ENCODE peak calls at places on chromosomes 7 and 10, in six cellular contexts. C is A549, L is HL-60, K is fibroblast of lung, N is kidney, Z is heart right ventricle. I is an unnamed sample.

GRCh38 chr10:113854757-113855626 is 531 bp downstream of the NHLRC2 start:
- DNase-seq in Z (peak), L (peak), K (peak), C (peak), N (peak), I (peak)

GRCh38 chr7:105654994-105655900 is 74.0 kb upstream of the EFCAB10 start:
- DNase-seq in N (peak), K (peak), Z (peak), L (no peak), C (no peak), I (no peak)

GRCh38 chr7:30548762-30549344 is 44.2 kb upstream of the GGCT start:
- DNase-seq in L (peak), C (peak), N (no peak), K (peak), Z (peak), I (no peak)

GRCh38 chr7:19587291-19587690 is 121.5 kb downstream of the POLR1F start:
- DNase-seq in C (no peak), Z (no peak), K (no peak), N (no peak), L (no peak), I (no peak)

GRCh38 chr7:96786261-96786997 is 76.8 kb upstream of the SEM1 start:
- DNase-seq in N (no peak), L (no peak), K (no peak), Z (peak), C (no peak), I (no peak)

GRCh38 chr10:131676971-131677421 is 223.8 kb upstream of the PPP2R2D start:
- DNase-seq in C (no peak), N (peak), K (no peak), Z (no peak), L (no peak), I (no peak)

GRCh38 chr10:51960494-51960895 is 261.1 kb upstream of the CSTF2T start:
- DNase-seq in K (peak), L (peak), C (peak), N (no peak), Z (peak), I (no peak)

GRCh38 chr10:75062191-75062849 is 49.1 kb upstream of the SAMD8 start:
- DNase-seq in N (no peak), C (no peak), Z (peak), K (peak), L (peak), I (peak)

GRCh38 chr10:19917756-19918478 is 101.7 kb downstream of the PLXDC2 start:
- DNase-seq in L (no peak), Z (no peak), C (no peak), K (no peak), N (no peak), I (no peak)

GRCh38 chr7:2979276-2979675 is 64.4 kb downstream of the CARD11 start:
- DNase-seq in N (peak), L (no peak), Z (no peak), K (no peak), C (no peak), I (no peak)

GRCh38 chr10:112835933-112836564 is 114.0 kb upstream of the TCF7L2 start:
- DNase-seq in C (no peak), L (no peak), N (peak), Z (peak), K (peak), I (no peak)

GRCh38 chr10:6202684-6203330 is at the start of gene PFKFB3:
- DNase-seq in N (peak), Z (peak), L (peak), C (peak), K (peak), I (peak)

GRCh38 chr10:86648706-86649426 is 5.5 kb upstream of the OPN4 start:
- DNase-seq in N (no peak), L (no peak), K (peak), C (peak), Z (peak), I (peak)

GRCh38 chr7:114415054-114415997 is 711 bp downstream of the FOXP2 start:
- DNase-seq in K (peak), Z (no peak), L (no peak), N (no peak), C (no peak), I (no peak)

GRCh38 chr10:23432639-23433038 is 6.2 kb upstream of the OTUD1 start:
- DNase-seq in L (peak), N (no peak), Z (no peak), K (no peak), C (no peak), I (no peak)

GRCh38 chr7:104410742-104411141 is 82.3 kb downstream of the LHFPL3 start:
- DNase-seq in Z (no peak), K (no peak), N (no peak), C (no peak), L (no peak), I (no peak)

GRCh38 chr7:82017334-82017943 is 247.6 kb upstream of the HGF start:
- DNase-seq in Z (no peak), C (peak), N (no peak), K (peak), L (no peak), I (no peak)

GRCh38 chr10:129741280-129741977 is 222.6 kb downstream of the EBF3 start:
- DNase-seq in C (no peak), Z (no peak), N (peak), K (no peak), L (no peak), I (peak)

GRCh38 chr7:158885624-158886023 is 29.3 kb downstream of the DYNC2I1 start:
- DNase-seq in K (peak), Z (no peak), C (peak), N (no peak), L (no peak), I (no peak)

GRCh38 chr7:127151379-127151778 is 101.4 kb downstream of the GRM8 start:
- DNase-seq in C (no peak), Z (no peak), K (no peak), N (no peak), L (no peak), I (no peak)
- H3K27ac ChIP-seq in C (no peak), Z (no peak), K (no peak), N (no peak), L (no peak), I (no peak)

DNA sequence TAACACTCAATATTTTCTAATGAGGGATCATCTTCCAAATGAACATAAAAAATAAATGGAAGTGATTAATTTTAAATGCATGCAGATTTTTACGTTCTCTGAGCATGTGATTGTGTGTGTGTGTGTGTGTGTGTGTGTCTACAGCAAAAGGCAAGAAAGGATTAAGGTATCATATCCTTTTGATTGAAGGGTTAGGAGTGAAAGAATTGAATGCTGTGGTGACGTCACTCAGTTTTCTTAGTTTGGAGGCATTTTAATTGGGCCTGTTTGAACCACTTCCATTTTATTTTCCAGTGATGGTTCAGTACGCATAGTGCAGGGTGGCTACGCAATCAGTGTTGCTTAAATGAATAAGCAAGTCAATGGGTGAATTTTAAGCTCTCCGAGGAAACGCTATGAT is 31.2 kb downstream of the TACC2 start:
- DNase-seq in L (no peak), Z (no peak), N (no peak), K (no peak), C (no peak), I (no peak)
- H3K4me3 ChIP-seq in L (no peak), Z (no peak), N (peak), K (no peak), C (no peak), I (no peak)

GRCh38 chr10:93758911-93759410 is 1.2 kb downstream of the LGI1 start:
- DNase-seq in Z (no peak), N (no peak), K (no peak), L (no peak), C (no peak), I (no peak)

GRCh38 chr10:93758510-93758885 is 762 bp downstream of the LGI1 start:
- DNase-seq in C (no peak), L (no peak), Z (no peak), K (no peak), N (no peak), I (no peak)

GRCh38 chr10:93760490-93760889 is 2.8 kb downstream of the LGI1 start:
- DNase-seq in K (no peak), N (no peak), Z (no peak), L (no peak), C (no peak), I (no peak)

GRCh38 chr10:93766918-93767317 is 9.2 kb downstream of the LGI1 start:
- DNase-seq in N (no peak), C (no peak), K (no peak), L (no peak), Z (no peak), I (no peak)

DNA sequence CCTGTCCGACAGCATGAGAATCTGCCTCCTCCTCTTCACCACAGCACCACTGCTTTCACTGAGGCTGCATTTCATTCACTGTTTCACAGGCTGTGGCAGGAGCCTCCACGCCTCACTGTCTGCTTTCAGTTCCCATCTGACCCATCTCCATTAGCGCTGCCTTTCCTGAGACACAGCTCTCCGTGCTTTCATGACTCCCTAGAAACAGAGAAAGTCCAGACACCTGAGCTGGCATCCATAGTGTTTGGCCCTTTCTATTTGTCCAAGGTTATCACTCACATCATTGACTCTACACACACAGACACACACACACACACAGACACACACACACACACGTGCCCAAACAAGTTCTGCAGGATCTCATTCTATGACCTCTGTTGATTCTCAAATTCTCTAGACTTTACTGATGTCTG is 5.2 kb downstream of the LGI1 start:
- DNase-seq in L (no peak), K (no peak), C (no peak), N (no peak), Z (no peak), I (no peak)
- H3K27ac ChIP-seq in L (no peak), K (no peak), C (no peak), N (no peak), Z (no peak), I (no peak)

DNA sequence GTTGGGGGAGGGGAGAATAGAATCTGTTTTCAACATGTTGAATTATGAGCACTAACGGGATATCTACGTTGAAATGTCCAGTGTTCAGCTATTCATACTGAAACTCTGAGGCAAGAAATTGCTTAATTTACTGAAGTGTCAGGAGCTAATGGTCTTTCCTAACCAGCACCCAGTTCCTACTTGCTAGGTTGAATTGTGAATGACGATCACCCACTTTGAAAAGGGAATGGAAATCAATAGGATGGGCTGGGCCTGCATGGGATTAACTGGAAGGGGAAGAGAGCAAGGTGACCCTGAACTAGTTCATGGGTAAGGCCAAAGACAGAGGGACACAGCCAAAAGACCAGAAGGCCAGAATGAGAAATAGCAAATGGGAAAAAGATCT is 51.3 kb downstream of the HIPK2 start:
- DNase-seq in Z (no peak), N (no peak), K (peak), C (no peak), L (peak), I (no peak)
- H3K4me3 ChIP-seq in Z (no peak), N (no peak), K (no peak), C (no peak), L (no peak), I (no peak)

GRCh38 chr10:103930881-103931280 is 12.9 kb upstream of the STN1 start:
- DNase-seq in L (no peak), K (no peak), N (no peak), C (no peak), Z (no peak), I (no peak)
- H3K27ac ChIP-seq in L (no peak), K (no peak), N (no peak), C (no peak), Z (no peak), I (no peak)

GRCh38 chr10:120978589-120979252 is 127.6 kb downstream of the WDR11 start:
- DNase-seq in C (no peak), Z (no peak), L (no peak), K (peak), N (no peak), I (no peak)

GRCh38 chr10:120977892-120978291 is 126.7 kb downstream of the WDR11 start:
- DNase-seq in K (no peak), N (no peak), Z (no peak), L (no peak), C (no peak), I (no peak)

GRCh38 chr10:120981601-120982381 is 130.6 kb downstream of the WDR11 start:
- DNase-seq in K (no peak), Z (no peak), N (no peak), L (no peak), C (no peak), I (no peak)

GRCh38 chr10:120980316-120980975 is 129.3 kb downstream of the WDR11 start:
- DNase-seq in N (no peak), Z (no peak), L (no peak), K (no peak), C (no peak), I (no peak)

DNA sequence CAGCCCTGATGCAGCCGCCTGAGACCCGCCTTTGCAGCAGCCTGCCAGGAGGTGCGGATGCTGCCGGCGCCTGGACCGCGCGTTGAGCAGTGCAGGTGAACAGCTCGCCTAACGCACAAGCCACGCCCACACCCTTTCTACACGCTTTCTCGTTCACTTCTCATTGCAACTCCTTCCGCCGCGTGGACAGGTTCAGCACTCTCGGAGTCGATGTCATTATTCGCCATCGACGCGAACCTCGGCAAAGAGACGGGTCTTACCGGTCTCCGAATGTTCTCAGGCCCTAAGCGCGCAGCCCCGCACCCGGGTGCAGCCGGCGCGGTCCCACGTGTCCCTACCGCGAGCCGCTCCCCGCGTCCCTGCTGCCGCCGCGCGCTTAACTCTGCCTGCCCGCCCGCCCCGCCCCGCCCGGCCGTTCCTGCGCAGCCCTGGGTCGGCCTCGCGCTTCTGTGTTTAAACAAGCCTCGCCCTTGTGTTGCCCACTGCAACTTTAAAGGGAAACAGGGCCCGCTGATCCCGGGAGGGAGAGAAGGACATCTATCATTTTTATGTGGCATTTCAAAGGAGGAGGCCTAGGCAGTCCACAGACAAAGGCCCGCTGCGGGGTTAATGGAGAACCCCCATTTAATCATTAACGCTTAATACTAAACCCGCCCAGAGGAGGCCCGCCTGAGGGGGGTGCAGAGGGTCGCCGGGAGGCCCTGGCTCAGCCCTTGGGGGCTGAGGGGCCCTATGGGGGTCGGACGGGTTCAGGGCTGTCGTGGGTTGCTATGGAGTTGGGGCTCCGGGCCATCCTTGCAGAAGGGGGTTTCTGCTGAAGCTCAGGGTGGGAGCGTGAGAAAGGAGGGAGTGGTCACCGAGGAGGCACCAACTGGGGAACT is 128.5 kb downstream of the WDR11 start:
- DNase-seq in C (peak), L (peak), Z (no peak), K (no peak), N (peak), I (no peak)
- H3K4me3 ChIP-seq in C (peak), L (no peak), Z (no peak), K (no peak), N (peak), I (no peak)

DNA sequence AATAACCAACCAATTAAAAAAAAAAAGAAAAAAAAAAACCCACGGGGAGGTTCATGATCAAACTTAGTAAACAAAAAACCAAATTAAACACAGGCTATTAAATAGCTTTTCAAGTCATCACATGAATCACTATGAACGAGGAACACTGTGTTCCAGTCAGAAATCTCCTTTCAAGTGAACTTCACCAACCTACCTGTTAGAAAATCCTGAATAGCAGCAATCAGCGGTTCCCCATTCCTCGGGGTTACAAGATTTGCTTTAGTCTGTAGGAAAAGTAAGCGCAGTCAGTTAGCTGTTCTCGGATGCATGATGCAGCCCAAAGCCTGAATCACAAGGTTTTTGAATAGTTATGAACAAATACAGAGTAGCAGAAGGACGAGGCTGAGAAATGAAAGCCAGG is 19.0 kb downstream of the POLR3A start:
- DNase-seq in N (no peak), K (no peak), C (no peak), Z (no peak), L (no peak), I (no peak)
- H3K27ac ChIP-seq in N (no peak), K (no peak), C (no peak), Z (no peak), L (no peak), I (no peak)

GRCh38 chr10:133324857-133325260 is 11.8 kb downstream of the CALY start:
- DNase-seq in K (no peak), L (no peak), C (no peak), Z (no peak), N (peak), I (peak)
- H3K4me3 ChIP-seq in K (peak), L (no peak), C (peak), Z (no peak), N (no peak), I (peak)

GRCh38 chr7:152312316-152312715 is 123.5 kb downstream of the KMT2C start:
- DNase-seq in Z (no peak), K (peak), N (no peak), C (no peak), L (no peak), I (no peak)
- H3K27ac ChIP-seq in Z (no peak), K (no peak), N (no peak), C (no peak), L (no peak), I (no peak)

I was measured in spleen.